ENCODE peak calls at places on chromosomes 12 and 14, in four cellular contexts. Q is right lobe of liver, H is tibial artery, R is IMR-90. T is an unnamed sample.

GRCh38 chr12:27434673-27435565 is 11.6 kb upstream of the SMCO2 start:
- DNase-seq in R (no peak), Q (peak; percentile 20), H (no peak), T (no peak)

GRCh38 chr12:62190921-62191746 is 69.1 kb upstream of the USP15 start:
- DNase-seq in H (no peak), Q (peak; percentile 35), R (peak; percentile 23), T (peak; percentile 62)

GRCh38 chr12:21933656-21934055 is 7.6 kb downstream of the ABCC9 start:
- DNase-seq in R (no peak), Q (no peak), H (no peak), T (no peak)

GRCh38 chr14:23154876-23155587 is 28.4 kb downstream of the SLC7A8 start:
- DNase-seq in Q (peak; percentile 41), H (peak; percentile 96), R (peak; percentile 89), T (peak; percentile 81)

GRCh38 chr14:66539034-66539433 is 31.1 kb downstream of the GPHN start:
- DNase-seq in H (no peak), R (no peak), Q (no peak), T (no peak)

GRCh38 chr12:123772074-123772473 is 10.0 kb downstream of the DNAH10 start:
- DNase-seq in R (no peak), H (no peak), Q (no peak), T (no peak)

GRCh38 chr12:24551368-24551767 is 397.5 kb downstream of the BCAT1 start:
- DNase-seq in H (no peak), Q (no peak), R (no peak), T (no peak)

GRCh38 chr14:100612879-100613455 is 25.8 kb upstream of the BEGAIN start:
- DNase-seq in H (peak; percentile 27), Q (no peak), R (no peak), T (no peak)

GRCh38 chr12:5487076-5487475 is 55.2 kb downstream of the NTF3 start:
- DNase-seq in R (no peak), Q (no peak), H (no peak), T (no peak)

GRCh38 chr12:111429760-111430417 is 24.2 kb downstream of the SH2B3 start:
- DNase-seq in H (no peak), R (no peak), Q (no peak), T (no peak)
- H3K4me1 ChIP-seq in H (peaks cover 71% of the 10 kb centered on the region), R (peaks cover 24% of the 10 kb centered on the region), Q (peaks cover 72% of the 10 kb centered on the region), T (peaks cover 76% of the 10 kb centered on the region)

GRCh38 chr14:90403065-90403464 is 6.2 kb downstream of the CALM1 start:
- DNase-seq in R (no peak), Q (no peak), H (no peak), T (no peak)
- H3K27me3 ChIP-seq in R (no peaks in the 10 kb centered on the region), Q (no peaks in the 10 kb centered on the region), H (no peaks in the 10 kb centered on the region), T (no peaks in the 10 kb centered on the region)

GRCh38 chr12:110316861-110317260 is 35.8 kb downstream of the ATP2A2 start:
- DNase-seq in H (no peak), Q (no peak), R (peak; percentile 91), T (no peak)
- H3K27ac ChIP-seq in H (peak overlapping the region; percentile 39), Q (no peak overlapping the region), R (peak overlapping the region; percentile 80), T (peak overlapping the region; percentile 21)

GRCh38 chr14:35401853-35402252 is 2.7 kb downstream of the NFKBIA start:
- DNase-seq in R (peak; percentile 54), Q (peak; percentile 43), H (peak; percentile 84), T (no peak)
- H3K4me1 ChIP-seq in R (peaks cover 15% of the 10 kb centered on the region), Q (peaks cover 37% of the 10 kb centered on the region), H (peaks cover 64% of the 10 kb centered on the region), T (peaks cover 60% of the 10 kb centered on the region)